ENCODE peak calls at places on chromosome 21, in nine cellular contexts. One of them, this sample, is unnamed.

GRCh38 chr21:30958737-30959136 is 77.4 kb upstream of the KRTAP11-1 start:
- DNase-seq in Calu3: no peak
- DNase-seq in fibroblast of the aortic adventitia: no peak
- DNase-seq in MCF 10A: no peak
- DNase-seq in heart right ventricle: no peak
- DNase-seq in HFFc6: no peak
- DNase-seq in cardiac fibroblast: no peak
- DNase-seq in IMR-90: no peak
- DNase-seq in WTC11: no peak
- DNase-seq in this sample: no peak

GRCh38 chr21:30168086-30168485 is 1.5 kb upstream of the CLDN17 start:
- DNase-seq in Calu3: no peak
- DNase-seq in fibroblast of the aortic adventitia: no peak
- DNase-seq in MCF 10A: no peak
- DNase-seq in heart right ventricle: no peak
- DNase-seq in HFFc6: no peak
- DNase-seq in cardiac fibroblast: no peak
- DNase-seq in IMR-90: no peak
- DNase-seq in WTC11: no peak
- DNase-seq in this sample: no peak

GRCh38 chr21:26840206-26840605 is 5.0 kb downstream of the ADAMTS1 start:
- DNase-seq in Calu3: no peak
- DNase-seq in fibroblast of the aortic adventitia: peak; percentile 16
- DNase-seq in MCF 10A: no peak
- DNase-seq in heart right ventricle: peak; percentile 13
- DNase-seq in HFFc6: no peak
- DNase-seq in cardiac fibroblast: no peak
- DNase-seq in IMR-90: no peak
- DNase-seq in WTC11: no peak
- DNase-seq in this sample: no peak

GRCh38 chr21:42358261-42358660 is 7.5 kb upstream of the TFF2 start:
- DNase-seq in Calu3: no peak
- DNase-seq in fibroblast of the aortic adventitia: no peak
- DNase-seq in MCF 10A: no peak
- DNase-seq in heart right ventricle: no peak
- DNase-seq in HFFc6: no peak
- DNase-seq in cardiac fibroblast: no peak
- DNase-seq in IMR-90: no peak
- DNase-seq in WTC11: no peak
- DNase-seq in this sample: no peak

GRCh38 chr21:25949701-25950100 is 214.9 kb downstream of the GABPA start:
- DNase-seq in Calu3: no peak
- DNase-seq in fibroblast of the aortic adventitia: peak; percentile 46
- DNase-seq in MCF 10A: no peak
- DNase-seq in heart right ventricle: no peak
- DNase-seq in HFFc6: no peak
- DNase-seq in cardiac fibroblast: no peak
- DNase-seq in IMR-90: no peak
- DNase-seq in WTC11: no peak
- DNase-seq in this sample: no peak

GRCh38 chr21:34642211-34643075 is 26.4 kb upstream of the CLIC6 start:
- DNase-seq in Calu3: no peak
- DNase-seq in fibroblast of the aortic adventitia: peak; percentile 35
- DNase-seq in MCF 10A: no peak
- DNase-seq in heart right ventricle: no peak
- DNase-seq in HFFc6: peak; percentile 44
- DNase-seq in cardiac fibroblast: peak; percentile 23
- DNase-seq in IMR-90: peak; percentile 18
- DNase-seq in WTC11: no peak
- DNase-seq in this sample: peak; percentile 17

GRCh38 chr21:26842976-26843911 is 2.0 kb downstream of the ADAMTS1 start:
- DNase-seq in Calu3: peak; percentile 82
- DNase-seq in fibroblast of the aortic adventitia: peak; percentile 97
- DNase-seq in MCF 10A: peak; percentile 95
- DNase-seq in heart right ventricle: peak; percentile 95
- DNase-seq in HFFc6: peak; percentile 96
- DNase-seq in cardiac fibroblast: peak; percentile 98
- DNase-seq in IMR-90: peak; percentile 96
- DNase-seq in WTC11: peak; percentile 81
- DNase-seq in this sample: peak; percentile 89

GRCh38 chr21:33373451-33373850 is 29.8 kb upstream of the IFNGR2 start:
- DNase-seq in Calu3: no peak
- DNase-seq in fibroblast of the aortic adventitia: no peak
- DNase-seq in MCF 10A: peak; percentile 43
- DNase-seq in heart right ventricle: no peak
- DNase-seq in HFFc6: peak; percentile 48
- DNase-seq in cardiac fibroblast: no peak
- DNase-seq in IMR-90: no peak
- DNase-seq in WTC11: no peak
- DNase-seq in this sample: no peak

GRCh38 chr21:32884062-32884461 is 112.5 kb upstream of the PAXBP1 start:
- DNase-seq in Calu3: no peak
- DNase-seq in fibroblast of the aortic adventitia: no peak
- DNase-seq in MCF 10A: no peak
- DNase-seq in heart right ventricle: no peak
- DNase-seq in HFFc6: no peak
- DNase-seq in cardiac fibroblast: no peak
- DNase-seq in IMR-90: no peak
- DNase-seq in WTC11: peak; percentile 57
- DNase-seq in this sample: no peak

GRCh38 chr21:28712396-28712795 is 280.3 kb downstream of the LTN1 start:
- DNase-seq in Calu3: no peak
- DNase-seq in fibroblast of the aortic adventitia: no peak
- DNase-seq in MCF 10A: no peak
- DNase-seq in heart right ventricle: no peak
- DNase-seq in HFFc6: no peak
- DNase-seq in cardiac fibroblast: no peak
- DNase-seq in IMR-90: no peak
- DNase-seq in WTC11: no peak
- DNase-seq in this sample: no peak

GRCh38 chr21:29130234-29130993 is at the start of gene MAP3K7CL:
- DNase-seq in Calu3: no peak
- DNase-seq in fibroblast of the aortic adventitia: peak; percentile 100
- DNase-seq in MCF 10A: peak; percentile 66
- DNase-seq in heart right ventricle: peak; percentile 61
- DNase-seq in HFFc6: peak; percentile 100
- DNase-seq in cardiac fibroblast: peak; percentile 99
- DNase-seq in IMR-90: peak; percentile 100
- DNase-seq in WTC11: no peak
- DNase-seq in this sample: peak; percentile 98

GRCh38 chr21:33769057-33769456 is 126.8 kb downstream of the ITSN1 start:
- DNase-seq in Calu3: no peak
- DNase-seq in fibroblast of the aortic adventitia: peak; percentile 40
- DNase-seq in MCF 10A: no peak
- DNase-seq in heart right ventricle: no peak
- DNase-seq in HFFc6: no peak
- DNase-seq in cardiac fibroblast: no peak
- DNase-seq in IMR-90: no peak
- DNase-seq in WTC11: no peak
- DNase-seq in this sample: no peak

GRCh38 chr21:16082038-16082816 is 352.4 kb downstream of the USP25 start:
- DNase-seq in Calu3: no peak
- DNase-seq in fibroblast of the aortic adventitia: peak; percentile 60
- DNase-seq in MCF 10A: peak; percentile 17
- DNase-seq in heart right ventricle: no peak
- DNase-seq in HFFc6: peak; percentile 31
- DNase-seq in cardiac fibroblast: peak; percentile 57
- DNase-seq in IMR-90: peak; percentile 22
- DNase-seq in WTC11: no peak
- DNase-seq in this sample: no peak

GRCh38 chr21:34039678-34040382 is 33.5 kb upstream of the MRPS6 start:
- DNase-seq in Calu3: no peak
- DNase-seq in fibroblast of the aortic adventitia: peak; percentile 12
- DNase-seq in MCF 10A: no peak
- DNase-seq in heart right ventricle: no peak
- DNase-seq in HFFc6: no peak
- DNase-seq in cardiac fibroblast: no peak
- DNase-seq in IMR-90: no peak
- DNase-seq in WTC11: no peak
- DNase-seq in this sample: no peak

DNA sequence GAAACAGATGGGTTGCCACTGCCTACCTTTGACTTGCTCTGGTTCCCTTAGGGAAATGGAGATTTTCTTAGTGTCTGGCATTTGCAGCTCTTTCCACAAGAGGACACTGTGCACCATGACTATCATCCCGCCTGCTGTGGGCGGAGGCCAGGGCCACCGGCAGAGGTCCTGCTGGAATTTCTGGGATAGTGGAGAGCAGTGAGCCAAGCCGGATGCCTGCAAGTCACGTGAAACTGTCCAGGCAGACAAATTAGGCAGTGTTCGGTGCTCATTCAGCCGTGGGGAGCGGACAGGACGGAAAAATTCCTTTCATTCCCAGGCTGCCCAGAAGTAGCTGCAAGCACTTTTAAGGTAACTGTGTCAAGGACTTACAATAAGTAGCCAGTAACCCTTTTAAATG is 43.4 kb downstream of the IGSF5 start:
- DNase-seq in Calu3: peak; percentile 73
- DNase-seq in fibroblast of the aortic adventitia: no peak
- DNase-seq in MCF 10A: peak; percentile 40
- DNase-seq in heart right ventricle: peak; percentile 82
- DNase-seq in HFFc6: peak; percentile 56
- DNase-seq in cardiac fibroblast: peak; percentile 21
- DNase-seq in IMR-90: peak; percentile 12
- DNase-seq in WTC11: peak; percentile 79
- DNase-seq in this sample: peak; percentile 40
- TF ChIP-seq CTCF in Calu3: peak; percentile 55
- TF ChIP-seq CTCF in fibroblast of the aortic adventitia: peak; percentile 7
- TF ChIP-seq CTCF in MCF 10A: peak; percentile 81
- TF ChIP-seq CTCF in heart right ventricle: peak; percentile 78
- TF ChIP-seq CTCF in HFFc6: peak; percentile 79
- TF ChIP-seq CTCF in cardiac fibroblast: peak; percentile 6
- TF ChIP-seq CTCF in IMR-90: peak; percentile 38
- TF ChIP-seq CTCF in WTC11: peak; percentile 18
- TF ChIP-seq CTCF in this sample: peak; percentile 84

DNA sequence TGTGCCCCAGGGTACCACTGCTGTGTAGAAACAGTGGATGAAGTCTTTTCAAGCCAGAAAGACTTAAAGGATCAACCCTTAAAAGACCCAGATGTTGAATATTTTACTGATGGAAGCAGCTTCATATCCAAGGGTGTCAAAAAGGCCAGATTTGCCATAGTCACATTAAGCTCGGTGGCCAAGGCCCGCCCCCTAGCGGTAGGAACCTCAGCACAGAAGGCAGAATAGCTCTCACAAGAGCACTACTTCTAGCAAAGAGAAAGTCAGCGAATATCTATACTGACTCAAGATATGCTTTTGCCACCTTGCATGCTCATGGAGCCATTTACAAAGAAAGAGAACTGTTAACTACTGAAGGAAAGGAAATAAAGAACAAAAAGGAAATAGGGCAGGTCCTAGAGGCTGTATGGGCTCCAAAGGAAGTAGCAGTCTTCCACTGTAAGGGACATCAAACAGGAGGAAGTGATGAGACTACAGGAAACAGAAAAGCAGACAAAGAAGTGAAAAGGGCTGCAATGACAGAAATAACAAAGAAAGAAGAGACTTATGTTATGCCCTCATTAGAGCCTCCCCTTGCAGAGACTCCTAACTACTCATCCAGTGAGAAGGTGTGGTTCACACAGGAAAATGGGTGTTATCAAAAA is 90.5 kb downstream of the LIPI start:
- DNase-seq in Calu3: no peak
- DNase-seq in fibroblast of the aortic adventitia: no peak
- DNase-seq in MCF 10A: peak; percentile 66
- DNase-seq in heart right ventricle: no peak
- DNase-seq in HFFc6: peak; percentile 4
- DNase-seq in cardiac fibroblast: peak; percentile 37
- DNase-seq in IMR-90: peak; percentile 8
- DNase-seq in WTC11: peak; percentile 73
- DNase-seq in this sample: no peak
- TF ChIP-seq CTCF in Calu3: no peak
- TF ChIP-seq CTCF in fibroblast of the aortic adventitia: peak; percentile 28
- TF ChIP-seq CTCF in MCF 10A: peak; percentile 63
- TF ChIP-seq CTCF in heart right ventricle: peak; percentile 36
- TF ChIP-seq CTCF in HFFc6: peak; percentile 71
- TF ChIP-seq CTCF in cardiac fibroblast: peak; percentile 62
- TF ChIP-seq CTCF in IMR-90: peak; percentile 49
- TF ChIP-seq CTCF in WTC11: peak; percentile 80
- TF ChIP-seq CTCF in this sample: peak; percentile 39

GRCh38 chr21:38511662-38512243 is 13.5 kb upstream of the ERG start:
- DNase-seq in Calu3: no peak
- DNase-seq in fibroblast of the aortic adventitia: no peak
- DNase-seq in MCF 10A: peak; percentile 27
- DNase-seq in heart right ventricle: no peak
- DNase-seq in HFFc6: no peak
- DNase-seq in cardiac fibroblast: no peak
- DNase-seq in IMR-90: no peak
- DNase-seq in WTC11: no peak
- DNase-seq in this sample: no peak
- TF ChIP-seq CTCF in Calu3: no peak
- TF ChIP-seq CTCF in fibroblast of the aortic adventitia: peak; percentile 4
- TF ChIP-seq CTCF in MCF 10A: peak; percentile 28
- TF ChIP-seq CTCF in heart right ventricle: no peak
- TF ChIP-seq CTCF in HFFc6: no peak
- TF ChIP-seq CTCF in cardiac fibroblast: no peak
- TF ChIP-seq CTCF in IMR-90: no peak
- TF ChIP-seq CTCF in WTC11: no peak
- TF ChIP-seq CTCF in this sample: peak; percentile 42

GRCh38 chr21:15063081-15063820 is 1.5 kb downstream of the NRIP1 start:
- DNase-seq in Calu3: no peak
- DNase-seq in fibroblast of the aortic adventitia: peak; percentile 36
- DNase-seq in MCF 10A: peak; percentile 33
- DNase-seq in heart right ventricle: no peak
- DNase-seq in HFFc6: no peak
- DNase-seq in cardiac fibroblast: peak; percentile 49
- DNase-seq in IMR-90: peak; percentile 18
- DNase-seq in WTC11: no peak
- DNase-seq in this sample: peak; percentile 31

GRCh38 chr21:15063821-15064575 is 802 bp downstream of the NRIP1 start:
- DNase-seq in Calu3: peak; percentile 21
- DNase-seq in fibroblast of the aortic adventitia: peak; percentile 39
- DNase-seq in MCF 10A: peak; percentile 47
- DNase-seq in heart right ventricle: peak; percentile 42
- DNase-seq in HFFc6: peak; percentile 18
- DNase-seq in cardiac fibroblast: peak; percentile 46
- DNase-seq in IMR-90: no peak
- DNase-seq in WTC11: peak; percentile 51
- DNase-seq in this sample: peak; percentile 25

GRCh38 chr21:15061284-15061683 is 3.5 kb downstream of the NRIP1 start:
- DNase-seq in Calu3: no peak
- DNase-seq in fibroblast of the aortic adventitia: no peak
- DNase-seq in MCF 10A: no peak
- DNase-seq in heart right ventricle: no peak
- DNase-seq in HFFc6: no peak
- DNase-seq in cardiac fibroblast: no peak
- DNase-seq in IMR-90: no peak
- DNase-seq in WTC11: no peak
- DNase-seq in this sample: no peak

GRCh38 chr21:15061747-15062146 is 3.1 kb downstream of the NRIP1 start:
- DNase-seq in Calu3: no peak
- DNase-seq in fibroblast of the aortic adventitia: no peak
- DNase-seq in MCF 10A: no peak
- DNase-seq in heart right ventricle: no peak
- DNase-seq in HFFc6: no peak
- DNase-seq in cardiac fibroblast: no peak
- DNase-seq in IMR-90: no peak
- DNase-seq in WTC11: no peak
- DNase-seq in this sample: no peak

DNA sequence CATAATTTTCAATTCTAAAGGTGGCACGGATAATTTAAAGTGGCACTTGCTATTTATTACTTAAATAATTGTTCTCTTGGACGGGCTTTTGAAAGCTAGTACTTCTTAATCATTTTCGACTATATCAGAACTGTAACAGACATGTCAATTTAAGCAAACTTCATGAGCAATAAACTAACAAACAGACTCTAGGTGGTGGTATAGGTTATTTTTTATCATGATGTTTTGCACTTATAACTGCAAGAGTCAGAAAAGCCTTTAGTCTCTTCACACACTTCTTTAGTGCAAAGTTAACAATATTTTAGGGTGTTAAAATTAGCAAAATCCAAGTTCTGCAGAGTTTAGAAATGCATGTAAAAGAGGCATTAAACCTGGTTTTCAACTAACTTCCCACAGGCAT is 2.2 kb downstream of the NRIP1 start:
- DNase-seq in Calu3: no peak
- DNase-seq in fibroblast of the aortic adventitia: peak; percentile 51
- DNase-seq in MCF 10A: peak; percentile 42
- DNase-seq in heart right ventricle: no peak
- DNase-seq in HFFc6: peak; percentile 8
- DNase-seq in cardiac fibroblast: peak; percentile 48
- DNase-seq in IMR-90: no peak
- DNase-seq in WTC11: no peak
- DNase-seq in this sample: peak; percentile 22
- TF ChIP-seq CTCF in Calu3: no peak
- TF ChIP-seq CTCF in fibroblast of the aortic adventitia: peak; percentile 0
- TF ChIP-seq CTCF in MCF 10A: no peak
- TF ChIP-seq CTCF in heart right ventricle: no peak
- TF ChIP-seq CTCF in HFFc6: peak; percentile 20
- TF ChIP-seq CTCF in cardiac fibroblast: no peak
- TF ChIP-seq CTCF in IMR-90: no peak
- TF ChIP-seq CTCF in WTC11: no peak
- TF ChIP-seq CTCF in this sample: peak; percentile 52

This sample was measured in foreskin keratinocyte.